ENCODE peak calls at places on chromosome 18, in four cellular contexts. U, X, N and G are unnamed samples.
A peak's percentile ranks its signal among the peaks of the same experiment; 100 is the strongest.

GRCh38 chr18:79819064-79819725 is 21.5 kb downstream of the KCNG2 start:
- DNase-seq in U (no peak), X (no peak), N (no peak), G (no peak)

GRCh38 chr18:48837676-48838075 is 113.1 kb downstream of the SMAD7 start:
- DNase-seq in U (no peak), X (no peak), N (no peak), G (no peak)

GRCh38 chr18:13389491-13390131 is 171.1 kb downstream of the LDLRAD4 start:
- DNase-seq in U (no peak), X (no peak), N (no peak), G (no peak)

GRCh38 chr18:77004555-77005380 is 127.8 kb downstream of the MBP start:
- DNase-seq in U (no peak), X (no peak), N (no peak), G (no peak)

GRCh38 chr18:59264651-59265245 is 8.5 kb downstream of the RAX start:
- DNase-seq in U (no peak), X (no peak), N (no peak), G (no peak)

GRCh38 chr18:21255211-21255610 is 13.2 kb downstream of the GREB1L start:
- DNase-seq in U (no peak), X (no peak), N (no peak), G (no peak)

GRCh38 chr18:48842259-48843061 is 108.3 kb downstream of the SMAD7 start:
- DNase-seq in U (no peak), X (no peak), N (no peak), G (no peak)

GRCh38 chr18:48607049-48607984 is 68.5 kb downstream of the CTIF start:
- DNase-seq in U (peak; percentile 96), X (no peak), N (peak; percentile 89), G (no peak)

GRCh38 chr18:8608795-8609673 is at the start of gene RAB12:
- DNase-seq in U (peak; percentile 82), X (peak; percentile 92), N (peak; percentile 87), G (peak; percentile 82)

GRCh38 chr18:37398248-37398920 is 167.2 kb downstream of the CELF4 start:
- DNase-seq in U (peak; percentile 81), X (no peak), N (no peak), G (no peak)

GRCh38 chr18:13630869-13631268 is 95.5 kb downstream of the FAM210A start:
- DNase-seq in U (no peak), X (no peak), N (no peak), G (no peak)

GRCh38 chr18:7482342-7482741 is 84.8 kb upstream of the PTPRM start:
- DNase-seq in U (peak; percentile 9), X (no peak), N (peak; percentile 17), G (no peak)

GRCh38 chr18:74796928-74797576 is 199.4 kb downstream of the ZNF407 start:
- DNase-seq in U (peak; percentile 62), X (peak; percentile 15), N (peak; percentile 67), G (peak; percentile 46)

GRCh38 chr18:36578871-36579270 is 249.9 kb downstream of the TPGS2 start:
- DNase-seq in U (peak; percentile 60), X (no peak), N (peak; percentile 31), G (no peak)

GRCh38 chr18:3584897-3585460 is 135.0 kb downstream of the TGIF1 start:
- DNase-seq in U (no peak), X (peak; percentile 30), N (no peak), G (peak; percentile 15)

GRCh38 chr18:11276678-11277077 is 127.3 kb upstream of the PIEZO2 start:
- DNase-seq in U (no peak), X (no peak), N (no peak), G (no peak)